ENCODE peak calls at places on chromosome 13, in seven cellular contexts. One of them, this sample, is unnamed.
A peak's percentile ranks its signal among the peaks of the same experiment; 100 is the strongest.

GRCh38 chr13:98315466-98315865 is 138.4 kb upstream of the RNF113B start:
- DNase-seq in adipocyte: no peak
- DNase-seq in hypothalamus: no peak
- DNase-seq in GM10248: no peak
- DNase-seq in NCI-H524 treated with DMSO at 0.1 percent for 48 hours: peak; percentile 62
- DNase-seq in nephron progenitor cell: no peak
- DNase-seq in left ventricle myocardium superior: no peak
- DNase-seq in this sample: no peak

GRCh38 chr13:26541678-26542553 is 15.6 kb upstream of the WASF3 start:
- DNase-seq in adipocyte: no peak
- DNase-seq in hypothalamus: no peak
- DNase-seq in GM10248: no peak
- DNase-seq in NCI-H524 treated with DMSO at 0.1 percent for 48 hours: peak; percentile 49
- DNase-seq in nephron progenitor cell: no peak
- DNase-seq in left ventricle myocardium superior: no peak
- DNase-seq in this sample: no peak

GRCh38 chr13:83515267-83515666 is 367.0 kb downstream of the SLITRK1 start:
- DNase-seq in adipocyte: peak; percentile 80
- DNase-seq in hypothalamus: no peak
- DNase-seq in GM10248: no peak
- DNase-seq in NCI-H524 treated with DMSO at 0.1 percent for 48 hours: no peak
- DNase-seq in nephron progenitor cell: no peak
- DNase-seq in left ventricle myocardium superior: no peak
- DNase-seq in this sample: no peak

GRCh38 chr13:30108913-30109237 is 198.5 kb downstream of the KATNAL1 start:
- DNase-seq in adipocyte: no peak
- DNase-seq in hypothalamus: no peak
- DNase-seq in GM10248: no peak
- DNase-seq in NCI-H524 treated with DMSO at 0.1 percent for 48 hours: no peak
- DNase-seq in nephron progenitor cell: no peak
- DNase-seq in left ventricle myocardium superior: no peak
- DNase-seq in this sample: no peak

GRCh38 chr13:22926176-22927007 is 254.4 kb upstream of the SGCG start:
- DNase-seq in adipocyte: no peak
- DNase-seq in hypothalamus: no peak
- DNase-seq in GM10248: peak; percentile 49
- DNase-seq in NCI-H524 treated with DMSO at 0.1 percent for 48 hours: no peak
- DNase-seq in nephron progenitor cell: peak; percentile 60
- DNase-seq in left ventricle myocardium superior: peak; percentile 87
- DNase-seq in this sample: no peak

GRCh38 chr13:73210218-73210883 is 151.5 kb downstream of the KLF5 start:
- DNase-seq in adipocyte: no peak
- DNase-seq in hypothalamus: no peak
- DNase-seq in GM10248: no peak
- DNase-seq in NCI-H524 treated with DMSO at 0.1 percent for 48 hours: no peak
- DNase-seq in nephron progenitor cell: no peak
- DNase-seq in left ventricle myocardium superior: no peak
- DNase-seq in this sample: no peak

GRCh38 chr13:27960362-27961226 is 8.5 kb downstream of the CDX2 start:
- DNase-seq in adipocyte: no peak
- DNase-seq in hypothalamus: no peak
- DNase-seq in GM10248: peak; percentile 72
- DNase-seq in NCI-H524 treated with DMSO at 0.1 percent for 48 hours: no peak
- DNase-seq in nephron progenitor cell: peak; percentile 82
- DNase-seq in left ventricle myocardium superior: peak; percentile 60
- DNase-seq in this sample: no peak

GRCh38 chr13:58300974-58301681 is 669.6 kb downstream of the PCDH17 start:
- DNase-seq in adipocyte: no peak
- DNase-seq in hypothalamus: no peak
- DNase-seq in GM10248: no peak
- DNase-seq in NCI-H524 treated with DMSO at 0.1 percent for 48 hours: no peak
- DNase-seq in nephron progenitor cell: no peak
- DNase-seq in left ventricle myocardium superior: no peak
- DNase-seq in this sample: no peak

This sample was measured in CD4-positive, alpha-beta T cell.